ENCODE peak calls at places on chromosomes 13 and 19, in nine cellular contexts. B is PC-9, U is SK-N-SH, F is endothelial cell of umbilical vein, A is mammary epithelial cell, P is PC-3, D is fibroblast of lung, C is DND-41, R is GM23248. G is an unnamed sample.

GRCh38 chr13:105441406-105441805 is 1094.1 kb downstream of the EFNB2 start:
- DNase-seq in R (no peak), D (peak), B (peak), C (no peak), A (peak), U (no peak), P (peak), F (peak), G (no peak)

GRCh38 chr19:38213911-38214625 is 10.0 kb downstream of the DPF1 start:
- DNase-seq in A (peak), R (peak), C (peak), F (no peak), P (peak), D (peak), B (peak), U (no peak), G (no peak)

GRCh38 chr13:31204592-31204991 is 4.8 kb downstream of the B3GLCT start:
- DNase-seq in B (peak), U (peak), F (peak), R (peak), A (peak), D (peak), C (no peak), P (peak), G (no peak)

GRCh38 chr19:12938536-12939291 is at the start of gene CALR:
- DNase-seq in P (peak), B (peak), R (peak), U (no peak), C (peak), D (peak), F (peak), A (peak), G (no peak)

GRCh38 chr13:94968040-94968756 is 255.9 kb upstream of the SOX21 start:
- DNase-seq in B (no peak), R (peak), U (peak), D (peak), C (no peak), F (peak), P (no peak), A (no peak), G (peak)

GRCh38 chr19:13044160-13044853 is 49.0 kb downstream of the NFIX start:
- DNase-seq in F (no peak), D (no peak), B (no peak), C (no peak), A (peak), U (no peak), P (peak), R (peak), G (no peak)

GRCh38 chr13:25232937-25233515 is 54.3 kb downstream of the MTMR6 start:
- DNase-seq in P (peak), R (peak), A (peak), C (no peak), B (no peak), F (peak), D (peak), U (peak), G (no peak)

GRCh38 chr19:42601811-42602443 is 7.2 kb upstream of the CEACAM8 start:
- DNase-seq in F (no peak), A (peak), P (peak), C (peak), U (no peak), B (no peak), R (peak), D (peak), G (no peak)

GRCh38 chr13:101523732-101524131 is 71.3 kb downstream of the ITGBL1 start:
- DNase-seq in R (peak), C (no peak), A (peak), F (peak), U (no peak), P (peak), B (no peak), D (peak), G (no peak)

GRCh38 chr13:106230450-106230849 is 305.0 kb downstream of the EFNB2 start:
- DNase-seq in D (peak), A (peak), U (no peak), B (peak), R (peak), C (no peak), F (peak), P (peak), G (no peak)

GRCh38 chr13:49594576-49594975 is 9.2 kb upstream of the RCBTB1 start:
- DNase-seq in A (no peak), D (no peak), U (no peak), B (no peak), C (no peak), F (no peak), R (peak), P (no peak), G (no peak)

GRCh38 chr13:30872685-30873443 is 33.2 kb upstream of the MEDAG start:
- DNase-seq in D (peak), F (peak), B (no peak), R (peak), U (peak), C (no peak), A (peak), P (no peak), G (peak)

GRCh38 chr13:49938274-49938673 is 2.1 kb upstream of the SPRYD7 start:
- DNase-seq in F (no peak), P (no peak), U (no peak), D (no peak), R (no peak), B (no peak), A (no peak), C (no peak), G (no peak)

GRCh38 chr13:33394294-33394932 is 108.9 kb upstream of the STARD13 start:
- DNase-seq in U (no peak), R (no peak), C (no peak), F (no peak), P (no peak), D (no peak), A (no peak), B (no peak), G (no peak)

GRCh38 chr13:76418404-76418803 is 467.8 kb downstream of the KCTD12 start:
- DNase-seq in B (no peak), F (no peak), U (no peak), C (no peak), R (no peak), P (no peak), D (no peak), A (no peak), G (no peak)

GRCh38 chr13:99435116-99435515 is 66.2 kb upstream of the TM9SF2 start:
- DNase-seq in D (no peak), F (no peak), U (no peak), P (no peak), B (no peak), R (no peak), C (no peak), A (no peak), G (no peak)

GRCh38 chr13:44243198-44243852 is 130.3 kb upstream of the SERP2 start:
- DNase-seq in B (peak), R (peak), P (peak), F (peak), D (peak), U (peak), C (peak), A (peak), G (peak)

GRCh38 chr19:1168877-1169791 is 4.9 kb downstream of the SBNO2 start:
- DNase-seq in B (peak), P (peak), R (peak), F (no peak), D (peak), U (no peak), A (peak), C (no peak), G (no peak)

GRCh38 chr13:73754727-73755292 is 379.4 kb downstream of the KLF12 start:
- DNase-seq in D (peak), U (peak), F (peak), R (peak), C (peak), B (peak), A (peak), P (peak), G (peak)

GRCh38 chr13:84925443-84925842 is 873.8 kb downstream of the SLITRK6 start:
- DNase-seq in F (no peak), D (peak), P (peak), B (no peak), R (no peak), A (peak), U (no peak), C (no peak), G (no peak)

GRCh38 chr13:109616021-109616420 is 170.4 kb downstream of the IRS2 start:
- DNase-seq in B (peak), C (no peak), A (no peak), D (no peak), R (no peak), U (no peak), P (peak), F (no peak), G (no peak)

GRCh38 chr13:102399791-102400618 is 1.8 kb downstream of the FGF14 start:
- DNase-seq in B (no peak), D (peak), U (peak), F (no peak), P (no peak), A (peak), R (peak), C (no peak), G (no peak)

GRCh38 chr19:33442706-33443105 is 69.2 kb downstream of the CEBPG start:
- DNase-seq in C (no peak), R (no peak), P (no peak), F (no peak), B (no peak), A (no peak), U (no peak), D (no peak), G (no peak)

GRCh38 chr13:36919833-36920611 is at the start of gene SMAD9:
- DNase-seq in F (peak), P (peak), A (peak), R (peak), D (peak), U (peak), C (no peak), B (no peak), G (peak)

GRCh38 chr19:50167314-50167721 is 4.2 kb upstream of the IZUMO2 start:
- DNase-seq in U (no peak), F (no peak), C (no peak), A (no peak), D (no peak), B (peak), P (peak), R (no peak), G (peak)

GRCh38 chr19:39969266-39969665 is 1.7 kb upstream of the PSMC4 start:
- DNase-seq in A (peak), C (no peak), B (no peak), P (no peak), U (no peak), F (no peak), R (peak), D (peak), G (no peak)

GRCh38 chr13:48770372-48770771 is 116.6 kb downstream of the CYSLTR2 start:
- DNase-seq in R (no peak), P (no peak), U (no peak), A (no peak), C (no peak), B (no peak), F (no peak), D (no peak), G (no peak)

GRCh38 chr13:50901701-50902100 is 7.9 kb upstream of the RNASEH2B start:
- DNase-seq in C (no peak), D (no peak), P (no peak), A (peak), B (no peak), F (no peak), U (no peak), R (no peak), G (no peak)

GRCh38 chr19:39403331-39404312 is 3.0 kb upstream of the ZFP36 start:
- DNase-seq in U (no peak), P (peak), B (peak), C (no peak), D (peak), R (peak), A (peak), F (peak), G (peak)

GRCh38 chr13:79724348-79725103 is 243.6 kb downstream of the NDFIP2 start:
- DNase-seq in U (no peak), B (peak), R (no peak), F (peak), D (no peak), A (peak), P (peak), C (no peak), G (no peak)

GRCh38 chr19:33476151-33476707 is 45.4 kb downstream of the PEPD start:
- DNase-seq in U (no peak), B (no peak), A (no peak), F (no peak), R (no peak), D (no peak), C (no peak), P (no peak), G (no peak)

GRCh38 chr19:35642312-35642711 is 767 bp downstream of the ETV2 start:
- DNase-seq in P (no peak), B (no peak), C (no peak), A (no peak), U (no peak), R (peak), F (no peak), D (no peak), G (no peak)

GRCh38 chr19:15137777-15138176 is 30.6 kb downstream of the SYDE1 start:
- DNase-seq in C (no peak), A (no peak), D (peak), P (no peak), R (peak), U (no peak), F (no peak), B (no peak), G (no peak)

GRCh38 chr13:111508164-111508870 is 187.9 kb downstream of the TEX29 start:
- DNase-seq in F (no peak), P (no peak), U (no peak), D (no peak), A (no peak), C (no peak), B (peak), R (no peak), G (no peak)

GRCh38 chr13:88217372-88217771 is 546.2 kb downstream of the SLITRK5 start:
- DNase-seq in P (peak), D (no peak), A (no peak), C (no peak), F (no peak), U (no peak), B (no peak), R (no peak), G (no peak)

GRCh38 chr19:44847144-44848035 is 1.3 kb downstream of the NECTIN2 start:
- DNase-seq in C (no peak), F (peak), R (peak), D (peak), B (peak), U (peak), P (peak), A (peak), G (peak)

GRCh38 chr19:15245370-15246197 is 13.3 kb upstream of the EPHX3 start:
- DNase-seq in F (no peak), U (no peak), R (no peak), D (no peak), A (no peak), B (no peak), P (no peak), C (no peak), G (no peak)

DNA sequence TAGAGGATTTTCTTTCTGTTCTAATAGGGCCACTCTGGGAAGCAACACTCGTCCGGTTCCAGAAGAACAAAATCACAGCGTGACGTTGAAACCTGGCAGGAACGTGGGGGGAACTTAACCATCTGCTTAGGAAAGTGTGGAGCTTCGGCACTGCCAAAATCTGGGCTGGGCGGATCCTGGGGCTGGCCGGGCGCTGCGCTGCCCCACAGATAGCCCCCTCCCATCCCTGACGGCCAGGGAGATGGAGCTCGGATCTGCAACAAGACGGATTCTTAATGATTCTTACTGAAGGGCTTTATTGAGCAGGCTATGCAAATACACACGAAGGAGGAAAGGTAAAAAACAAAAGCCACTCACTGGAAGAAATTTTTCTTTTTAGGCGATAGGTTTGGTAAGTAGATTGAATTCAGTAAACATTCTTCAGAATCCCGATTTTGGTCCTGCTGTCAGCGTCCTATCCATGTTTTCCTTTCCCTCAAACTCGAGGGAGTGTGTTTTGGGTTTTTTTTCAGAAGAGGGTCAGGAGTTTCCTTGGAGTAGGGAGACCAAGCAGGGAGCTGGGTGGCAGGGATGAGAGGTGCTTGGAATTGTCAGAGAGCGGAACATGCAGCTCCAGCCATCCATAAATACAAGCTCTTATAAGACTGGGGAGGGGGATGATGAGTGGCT is 1.4 kb upstream of the PCDH8 start:
- DNase-seq in R (no peak), U (no peak), B (no peak), C (no peak), D (no peak), F (no peak), P (no peak), A (no peak), G (no peak)
- H3K4me3 ChIP-seq in R (no peak), U (peak), B (no peak), C (no peak), D (no peak), F (no peak), P (no peak), A (no peak), G (no peak)

DNA sequence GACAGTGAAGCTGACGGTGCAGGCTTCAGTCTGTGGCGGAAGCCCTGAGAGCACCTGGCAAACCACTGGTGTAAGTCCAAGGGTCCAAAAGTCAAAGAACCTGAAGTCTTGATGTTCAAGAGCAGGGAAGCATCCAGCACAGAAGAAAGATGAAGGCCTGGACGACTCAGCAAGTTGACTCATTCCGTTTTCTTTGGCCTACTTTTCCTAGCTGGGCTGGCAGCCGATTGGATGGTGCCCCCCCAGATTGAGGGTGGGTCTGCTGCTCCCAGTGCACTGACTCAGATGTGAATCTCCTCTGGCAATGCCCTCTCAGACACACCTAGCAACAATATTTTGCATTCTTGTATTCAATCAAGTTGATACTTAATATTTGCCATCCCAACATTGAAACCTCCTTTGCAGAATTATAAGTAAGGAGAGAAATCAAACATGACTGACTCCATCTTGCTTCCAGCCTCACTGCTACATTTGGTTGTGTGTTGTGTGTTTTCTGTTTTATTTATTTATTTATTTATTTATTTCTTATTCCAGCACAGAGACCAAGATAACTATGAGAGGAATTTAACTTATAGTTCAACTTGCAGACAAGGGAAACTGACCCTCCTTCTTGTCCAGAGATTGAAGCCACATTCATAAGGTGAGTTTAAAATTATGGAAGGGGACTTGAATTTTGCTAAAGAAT is 32.8 kb downstream of the IGFL2 start:
- DNase-seq in C (no peak), A (peak), U (no peak), R (peak), D (peak), F (peak), B (peak), P (peak), G (no peak)
- H2AFZ ChIP-seq in C (no peak), A (peak), U (peak), R (no peak), D (no peak), F (no peak), B (no peak), P (peak), G (no peak)

GRCh38 chr19:11535792-11536595 is 2.7 kb upstream of the CNN1 start:
- DNase-seq in R (peak), P (peak), A (peak), B (peak), D (peak), F (peak), C (peak), U (peak), G (peak)

GRCh38 chr19:11541238-11541637 is 2.6 kb downstream of the CNN1 start:
- DNase-seq in C (no peak), U (no peak), R (no peak), P (no peak), D (no peak), A (no peak), B (no peak), F (no peak), G (no peak)

GRCh38 chr19:11538232-11539036 is at the start of gene CNN1:
- DNase-seq in D (peak), C (no peak), U (no peak), A (no peak), R (peak), P (no peak), F (peak), B (no peak), G (no peak)

GRCh38 chr19:11540642-11541041 is 2.0 kb downstream of the CNN1 start:
- DNase-seq in R (no peak), P (no peak), C (no peak), D (no peak), U (no peak), A (no peak), F (no peak), B (no peak), G (no peak)

DNA sequence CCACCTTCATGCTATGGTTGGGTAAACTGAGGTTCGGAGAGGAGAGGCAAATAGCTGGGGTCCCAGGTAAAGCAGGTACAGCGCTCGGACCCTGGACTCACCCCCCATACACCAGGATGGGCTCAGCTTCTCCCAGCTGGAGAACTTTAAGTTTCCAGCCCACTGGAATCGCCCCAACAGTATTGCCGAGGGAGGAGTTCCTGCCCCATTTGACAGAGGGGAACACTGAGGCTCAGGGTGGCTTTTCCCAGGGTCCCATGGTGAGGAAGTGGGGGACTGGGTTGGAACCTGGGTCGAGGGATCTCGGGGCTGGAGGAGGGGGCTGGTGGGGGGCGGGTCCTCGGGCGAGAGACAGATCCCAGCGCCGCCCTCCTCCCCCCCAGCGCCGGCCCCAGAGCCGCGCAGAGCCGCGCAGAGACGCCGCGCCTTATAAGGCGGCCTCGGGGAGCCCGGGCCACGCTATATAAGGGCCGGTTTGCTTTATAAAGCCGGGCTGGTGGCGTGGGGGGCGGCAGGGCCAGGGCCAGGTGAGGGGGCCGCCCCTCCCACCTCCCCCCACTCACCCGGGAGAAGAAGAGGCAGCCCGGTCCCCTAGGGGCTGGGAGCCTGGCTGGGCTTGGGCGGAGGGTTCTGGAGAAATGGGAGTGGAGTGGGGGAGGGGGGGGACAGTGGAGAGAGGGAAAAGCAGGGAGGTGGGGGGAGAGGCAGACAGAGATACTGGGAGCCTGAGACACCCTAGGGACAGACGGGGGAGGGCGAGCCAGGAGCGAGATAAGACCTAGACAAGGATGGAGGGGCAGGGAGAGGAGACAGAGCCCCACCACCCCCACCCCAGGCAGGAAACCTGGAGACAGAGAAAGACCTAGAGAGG is 1.1 kb downstream of the CNN1 start:
- DNase-seq in B (no peak), C (no peak), F (no peak), D (peak), R (peak), A (no peak), U (peak), P (no peak), G (no peak)
- H3K4me3 ChIP-seq in B (no peak), C (no peak), F (no peak), D (peak), R (peak), A (no peak), U (no peak), P (no peak), G (peak)

GRCh38 chr19:19776206-19777008 is 43.5 kb upstream of the ZNF14 start:
- DNase-seq in U (peak), B (peak), P (peak), A (peak), F (peak), C (peak), D (peak), R (peak), G (peak)
- H2AFZ ChIP-seq in U (peak), B (peak), P (peak), A (peak), F (peak), C (peak), D (peak), R (peak), G (peak)